ENCODE peak calls at places on chromosomes 6 and 20, in seven cellular contexts. J is CD8-positive, alpha-beta memory T cell; B is NT2/D1; O is ecto neural progenitor cell; F is non-pigmented ciliary epithelial cell; L is left cardiac atrium; Q is RPMI7951. D is an unnamed sample.

GRCh38 chr6:13488015-13488895 is 855 bp upstream of the GFOD1 start:
- DNase-seq in J (peak; percentile 10), B (no peak), O (peak; percentile 70), F (no peak), L (peak; percentile 76), Q (peak; percentile 38), D (no peak)

GRCh38 chr6:43846556-43846955 is 76.5 kb downstream of the VEGFA start:
- DNase-seq in J (no peak), B (no peak), O (no peak), F (no peak), L (no peak), Q (peak; percentile 54), D (no peak)

GRCh38 chr6:36745836-36746235 is 48.2 kb downstream of the RAB44 start:
- DNase-seq in J (no peak), B (no peak), O (no peak), F (no peak), L (no peak), Q (no peak), D (no peak)

GRCh38 chr6:116218172-116218633 is 35.7 kb downstream of the TSPYL4 start:
- DNase-seq in J (no peak), B (no peak), O (no peak), F (no peak), L (no peak), Q (no peak), D (no peak)

GRCh38 chr20:51542033-51542893 is at the start of gene NFATC2:
- DNase-seq in J (peak; percentile 57), B (no peak), O (peak; percentile 73), F (no peak), L (peak; percentile 65), Q (no peak), D (peak; percentile 76)

GRCh38 chr20:48772183-48772976 is 55.4 kb downstream of the PREX1 start:
- DNase-seq in J (no peak), B (no peak), O (no peak), F (no peak), L (peak; percentile 60), Q (no peak), D (no peak)

GRCh38 chr20:56359212-56360132 is 698 bp downstream of the FAM210B start:
- DNase-seq in J (no peak), B (no peak), O (peak; percentile 67), F (no peak), L (peak; percentile 60), Q (peak; percentile 80), D (no peak)

GRCh38 chr6:117352466-117353081 is 73.2 kb downstream of the ROS1 start:
- DNase-seq in J (no peak), B (no peak), O (no peak), F (no peak), L (no peak), Q (peak; percentile 34), D (no peak)

GRCh38 chr20:59204201-59204894 is 40.7 kb downstream of the ZNF831 start:
- DNase-seq in J (no peak), B (no peak), O (peak; percentile 33), F (no peak), L (no peak), Q (no peak), D (no peak)

GRCh38 chr20:36441416-36441815 is 99.9 kb upstream of the MYL9 start:
- DNase-seq in J (no peak), B (no peak), O (no peak), F (no peak), L (no peak), Q (no peak), D (no peak)

GRCh38 chr20:50586531-50587232 is 76.5 kb downstream of the PTPN1 start:
- DNase-seq in J (no peak), B (no peak), O (no peak), F (no peak), L (no peak), Q (no peak), D (no peak)

GRCh38 chr6:14200047-14200446 is 82.5 kb downstream of the CD83 start:
- DNase-seq in J (no peak), B (no peak), O (no peak), F (no peak), L (no peak), Q (peak; percentile 44), D (no peak)

GRCh38 chr6:158417760-158418098 is 105.5 kb downstream of the TULP4 start:
- DNase-seq in J (no peak), B (no peak), O (no peak), F (no peak), L (no peak), Q (peak; percentile 82), D (no peak)

GRCh38 chr20:25669826-25670422 is 26.7 kb downstream of the ZNF337 start:
- DNase-seq in J (no peak), B (no peak), O (no peak), F (peak; percentile 28), L (no peak), Q (peak; percentile 5), D (no peak)

GRCh38 chr20:25309395-25310267 is 61.7 kb downstream of the PYGB start:
- DNase-seq in J (no peak), B (no peak), O (no peak), F (no peak), L (peak; percentile 62), Q (peak; percentile 98), D (no peak)

GRCh38 chr20:409697-410559 is 1.8 kb downstream of the RBCK1 start:
- DNase-seq in J (no peak), B (no peak), O (no peak), F (no peak), L (no peak), Q (no peak), D (no peak)

GRCh38 chr20:18039063-18039462 is 18.7 kb downstream of the OVOL2 start:
- DNase-seq in J (no peak), B (no peak), O (no peak), F (no peak), L (no peak), Q (no peak), D (no peak)

D was measured in GM06990.